ENCODE peak calls at places on chromosomes 4 and X, in eight cellular contexts. M is stimulated activated effector memory CD8-positive, alpha-beta T cell treated with anti-CD3 and anti-CD28 coated beads, Interleukin-12 subunit alpha, Interleukin-12 subunit beta, amount 100 ng/mL, for 72 hours; L is omental fat pad; U is spleen; W is heart left ventricle; Z is CD4-positive, alpha-beta memory T cell; A is Calu3; V is AG04450. R is an unnamed sample.

GRCh38 chr4:142282870-142283431 is 563.1 kb downstream of the INPP4B start:
- DNase-seq in M (no peak), L (no peak), U (no peak), W (no peak), Z (peak; percentile 16), A (peak; percentile 29), V (no peak), R (no peak)

GRCh38 chrX:40543661-40544328 is 37.0 kb upstream of the ATP6AP2 start:
- DNase-seq in M (peak; percentile 3), L (no peak), U (no peak), W (no peak), Z (peak; percentile 19), A (peak; percentile 49), V (peak; percentile 29), R (no peak)

GRCh38 chr4:94523617-94524016 is 71.9 kb downstream of the PDLIM5 start:
- DNase-seq in M (no peak), L (no peak), U (no peak), W (no peak), Z (no peak), A (no peak), V (no peak), R (no peak)

GRCh38 chr4:94804613-94805012 is 46.9 kb downstream of the BMPR1B start:
- DNase-seq in M (no peak), L (no peak), U (no peak), W (no peak), Z (no peak), A (no peak), V (no peak), R (no peak)

GRCh38 chr4:75037253-75037652 is 104.3 kb downstream of the PARM1 start:
- DNase-seq in M (no peak), L (no peak), U (no peak), W (no peak), Z (no peak), A (no peak), V (no peak), R (no peak)

GRCh38 chr4:77065382-77065781 is 10.4 kb downstream of the CCNI start:
- DNase-seq in M (no peak), L (no peak), U (no peak), W (no peak), Z (no peak), A (no peak), V (no peak), R (no peak)

GRCh38 chrX:41145920-41146608 is 60.8 kb downstream of the USP9X start:
- DNase-seq in M (no peak), L (no peak), U (no peak), W (no peak), Z (no peak), A (no peak), V (peak; percentile 43), R (no peak)

GRCh38 chr4:2786152-2786671 is 6.7 kb upstream of the SH3BP2 start:
- DNase-seq in M (peak; percentile 23), L (no peak), U (peak; percentile 84), W (no peak), Z (peak; percentile 43), A (no peak), V (no peak), R (peak; percentile 56)

GRCh38 chr4:2843909-2844584 is 403 bp downstream of the ADD1 start:
- DNase-seq in M (no peak), L (no peak), U (peak; percentile 90), W (peak; percentile 65), Z (peak; percentile 20), A (peak; percentile 27), V (no peak), R (no peak)

GRCh38 chr4:140049924-140050681 is 103.9 kb downstream of the MAML3 start:
- DNase-seq in M (no peak), L (no peak), U (no peak), W (no peak), Z (no peak), A (no peak), V (no peak), R (no peak)

GRCh38 chr4:106245176-106245575 is 70.8 kb downstream of the TBCK start:
- DNase-seq in M (no peak), L (no peak), U (no peak), W (no peak), Z (no peak), A (peak; percentile 23), V (no peak), R (no peak)

GRCh38 chrX:80806557-80806956 is 3.1 kb downstream of the BRWD3 start:
- DNase-seq in M (no peak), L (no peak), U (no peak), W (no peak), Z (no peak), A (no peak), V (no peak), R (no peak)

GRCh38 chr4:33882246-33882990 is 2361.9 kb downstream of the ARAP2 start:
- DNase-seq in M (no peak), L (no peak), U (no peak), W (no peak), Z (no peak), A (no peak), V (no peak), R (no peak)

GRCh38 chrX:14946721-14947120 is 73.5 kb downstream of the MOSPD2 start:
- DNase-seq in M (no peak), L (no peak), U (no peak), W (no peak), Z (no peak), A (no peak), V (no peak), R (no peak)

GRCh38 chrX:3476973-3477372 is 130.5 kb upstream of the MXRA5 start:
- DNase-seq in M (no peak), L (no peak), U (no peak), W (no peak), Z (no peak), A (no peak), V (no peak), R (no peak)

GRCh38 chr4:139177049-139177887 is at the start of gene ELF2:
- DNase-seq in M (peak; percentile 79), L (peak; percentile 77), U (peak; percentile 98), W (peak; percentile 97), Z (peak; percentile 84), A (peak; percentile 88), V (no peak), R (peak; percentile 94)

GRCh38 chr4:83083925-83084475 is 30.5 kb downstream of the PLAC8 start:
- DNase-seq in M (no peak), L (no peak), U (peak; percentile 87), W (no peak), Z (peak; percentile 75), A (no peak), V (no peak), R (no peak)

GRCh38 chrX:42519666-42520231 is 258.2 kb downstream of the PPP1R2C start:
- DNase-seq in M (no peak), L (no peak), U (no peak), W (no peak), Z (no peak), A (peak; percentile 34), V (no peak), R (no peak)

GRCh38 chrX:19660604-19661003 is 145.3 kb upstream of the MAP3K15 start:
- DNase-seq in M (no peak), L (no peak), U (no peak), W (no peak), Z (no peak), A (no peak), V (no peak), R (no peak)

GRCh38 chr4:94516067-94516466 is 64.3 kb downstream of the PDLIM5 start:
- DNase-seq in M (no peak), L (no peak), U (no peak), W (no peak), Z (no peak), A (no peak), V (peak; percentile 64), R (no peak)

GRCh38 chr4:128684031-128684430 is 125.5 kb upstream of the JADE1 start:
- DNase-seq in M (no peak), L (no peak), U (no peak), W (no peak), Z (no peak), A (no peak), V (no peak), R (no peak)

R was measured in tibial artery.